ENCODE peak calls at places on chromosome 19, in four cellular contexts. One of them, this sample, is unnamed.
A peak's percentile ranks its signal among the peaks of the same experiment; 100 is the strongest.

GRCh38 chr19:56176881-56177280 is 1.1 kb downstream of the GALP start:
- DNase-seq in tibial artery: no peak
- DNase-seq in HL-60: no peak
- DNase-seq in ovary: no peak
- DNase-seq in this sample: no peak

GRCh38 chr19:53977991-53978731 is 13.3 kb upstream of the CACNG6 start:
- DNase-seq in ovary: no peak
- DNase-seq in tibial artery: no peak
- DNase-seq in HL-60: no peak
- DNase-seq in this sample: peak; percentile 83

GRCh38 chr19:46299004-46299509 is 2.2 kb downstream of the HIF3A start:
- DNase-seq in HL-60: peak; percentile 70
- DNase-seq in ovary: peak; percentile 99
- DNase-seq in tibial artery: peak; percentile 99
- DNase-seq in this sample: peak; percentile 94

GRCh38 chr19:310141-310651 is 19.0 kb upstream of the PLPP2 start:
- DNase-seq in HL-60: no peak
- DNase-seq in tibial artery: no peak
- DNase-seq in ovary: no peak
- DNase-seq in this sample: no peak

GRCh38 chr19:28010656-28011055 is 1202.3 kb downstream of the UQCRFS1 start:
- DNase-seq in HL-60: no peak
- DNase-seq in tibial artery: no peak
- DNase-seq in ovary: no peak
- DNase-seq in this sample: no peak

GRCh38 chr19:43538922-43539321 is 5.9 kb downstream of the ZNF575 start:
- DNase-seq in ovary: no peak
- DNase-seq in tibial artery: no peak
- DNase-seq in HL-60: no peak
- DNase-seq in this sample: no peak

GRCh38 chr19:708154-709141 is at the start of gene PALM:
- DNase-seq in tibial artery: no peak
- DNase-seq in HL-60: no peak
- DNase-seq in ovary: peak; percentile 70
- DNase-seq in this sample: peak; percentile 51

GRCh38 chr19:48724796-48725753 is 5.5 kb upstream of the MAMSTR start:
- DNase-seq in ovary: peak; percentile 77
- DNase-seq in tibial artery: no peak
- DNase-seq in HL-60: peak; percentile 68
- DNase-seq in this sample: no peak

GRCh38 chr19:2273356-2274184 is 8.4 kb downstream of the PEAK3 start:
- DNase-seq in tibial artery: peak; percentile 81
- DNase-seq in ovary: peak; percentile 74
- DNase-seq in HL-60: peak; percentile 90
- DNase-seq in this sample: peak; percentile 84

GRCh38 chr19:49064768-49065611 is at the start of gene NTF4:
- DNase-seq in HL-60: no peak
- DNase-seq in ovary: no peak
- DNase-seq in tibial artery: no peak
- DNase-seq in this sample: peak; percentile 56

GRCh38 chr19:7522072-7522922 is at the start of gene MCOLN1:
- DNase-seq in tibial artery: peak; percentile 99
- DNase-seq in HL-60: peak; percentile 98
- DNase-seq in ovary: peak; percentile 100
- DNase-seq in this sample: peak; percentile 100

GRCh38 chr19:11005521-11005920 is 44.7 kb downstream of the SMARCA4 start:
- DNase-seq in ovary: no peak
- DNase-seq in tibial artery: no peak
- DNase-seq in HL-60: peak; percentile 17
- DNase-seq in this sample: no peak

GRCh38 chr19:29679598-29680210 is 14.4 kb downstream of the PLEKHF1 start:
- DNase-seq in tibial artery: no peak
- DNase-seq in ovary: no peak
- DNase-seq in HL-60: no peak
- DNase-seq in this sample: no peak

GRCh38 chr19:33459220-33459619 is 62.4 kb downstream of the PEPD start:
- DNase-seq in HL-60: no peak
- DNase-seq in tibial artery: no peak
- DNase-seq in ovary: no peak
- DNase-seq in this sample: no peak

GRCh38 chr19:32928806-32929205 is 43.0 kb downstream of the CEP89 start:
- DNase-seq in tibial artery: no peak
- DNase-seq in HL-60: no peak
- DNase-seq in ovary: no peak
- DNase-seq in this sample: no peak

GRCh38 chr19:372306-372890 is 27.8 kb upstream of the MIER2 start:
- DNase-seq in ovary: peak; percentile 43
- DNase-seq in tibial artery: no peak
- DNase-seq in HL-60: no peak
- DNase-seq in this sample: peak; percentile 53

GRCh38 chr19:16139752-16140151 is 3.7 kb upstream of the HSH2D start:
- DNase-seq in ovary: no peak
- DNase-seq in tibial artery: no peak
- DNase-seq in HL-60: peak; percentile 96
- DNase-seq in this sample: no peak

DNA sequence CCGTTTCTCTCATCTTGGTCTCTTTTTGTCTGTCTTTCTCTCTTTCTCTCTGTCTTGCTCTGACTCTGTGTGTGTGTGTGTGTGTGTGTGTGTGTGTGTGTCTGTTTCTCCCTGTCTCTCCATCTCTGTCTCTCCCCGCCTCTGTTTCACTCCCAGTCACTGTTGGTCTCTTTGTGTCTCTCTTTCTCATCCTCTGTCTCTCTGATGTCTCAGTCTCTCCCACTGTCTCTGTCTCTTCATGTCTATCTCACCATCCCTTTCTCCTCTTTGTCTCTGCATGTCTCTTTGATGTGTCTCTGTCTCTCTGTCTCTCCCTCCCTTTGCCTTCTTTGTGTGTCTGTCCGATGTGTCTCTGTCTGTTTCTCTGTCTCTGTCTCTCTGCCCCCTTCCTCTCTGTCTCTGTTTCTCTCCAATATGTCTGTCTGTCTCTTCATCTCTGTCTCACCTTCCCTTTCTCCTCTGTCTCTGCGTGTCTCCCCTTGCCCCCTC is 2.5 kb downstream of the NFIC start:
- DNase-seq in ovary: no peak
- DNase-seq in tibial artery: no peak
- DNase-seq in HL-60: peak; percentile 38
- DNase-seq in this sample: no peak
- H3K4me3 ChIP-seq in ovary: peak overlapping the region; percentile 88
- H3K4me3 ChIP-seq in tibial artery: peak overlapping the region; percentile 98
- H3K4me3 ChIP-seq in HL-60: peak overlapping the region; percentile 69
- H3K4me3 ChIP-seq in this sample: peak overlapping the region; percentile 85

DNA sequence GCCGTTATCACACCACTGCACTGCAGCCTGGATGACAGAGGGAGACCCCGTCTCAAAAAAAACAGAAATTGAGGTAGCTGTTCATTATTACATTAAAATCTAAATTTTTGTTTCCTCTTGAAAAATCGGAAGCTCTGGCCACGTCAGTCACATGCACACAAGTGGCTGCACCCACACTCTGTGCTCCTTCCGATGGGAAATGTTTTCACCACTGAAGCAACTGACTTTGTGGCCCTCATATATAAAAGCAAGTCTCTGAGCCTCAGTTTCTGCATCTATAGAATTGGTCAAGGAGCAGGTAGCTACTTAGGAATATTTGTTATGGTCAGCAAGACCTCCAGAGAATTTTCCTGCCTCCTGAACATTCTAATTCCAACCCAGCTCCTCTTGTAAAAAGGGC is 4.5 kb downstream of the LRRC25 start:
- DNase-seq in tibial artery: no peak
- DNase-seq in HL-60: peak; percentile 37
- DNase-seq in ovary: no peak
- DNase-seq in this sample: no peak
- H3K4me3 ChIP-seq in tibial artery: no peak overlapping the region
- H3K4me3 ChIP-seq in HL-60: no peak overlapping the region
- H3K4me3 ChIP-seq in ovary: no peak overlapping the region
- H3K4me3 ChIP-seq in this sample: no peak overlapping the region

GRCh38 chr19:40542197-40542859 is 34.3 kb upstream of the SHKBP1 start:
- DNase-seq in HL-60: no peak
- DNase-seq in tibial artery: peak; percentile 93
- DNase-seq in ovary: peak; percentile 87
- DNase-seq in this sample: peak; percentile 37

GRCh38 chr19:40539070-40539469 is 37.6 kb upstream of the SHKBP1 start:
- DNase-seq in ovary: no peak
- DNase-seq in tibial artery: no peak
- DNase-seq in HL-60: no peak
- DNase-seq in this sample: no peak

DNA sequence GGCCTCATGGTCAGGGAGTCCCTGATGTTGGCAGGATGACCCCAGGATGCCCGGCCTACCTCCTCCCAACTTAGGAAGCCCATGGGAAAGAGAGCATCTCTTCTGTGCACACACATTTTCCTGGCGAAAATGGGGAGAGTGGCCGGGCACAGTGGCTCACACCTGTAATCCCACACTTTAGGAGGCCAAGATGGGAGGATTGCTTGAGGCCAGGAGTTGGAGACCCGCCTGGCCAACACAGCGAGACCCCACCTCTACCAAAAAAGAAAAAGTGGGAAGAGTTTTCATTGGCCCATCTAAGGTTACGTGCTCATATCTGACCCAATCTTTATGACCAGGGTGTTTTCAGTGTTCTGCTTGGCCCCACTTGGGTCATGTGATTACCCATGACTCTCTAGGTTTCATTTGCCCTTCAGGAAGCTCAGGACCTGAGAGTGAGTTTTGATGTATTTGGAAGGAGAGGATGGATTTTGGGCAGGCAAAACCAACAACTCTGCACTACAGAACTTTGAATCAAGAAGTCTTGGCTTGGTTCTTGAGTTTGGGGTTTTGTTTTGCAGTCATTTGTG is 33.6 kb upstream of the SHKBP1 start:
- DNase-seq in ovary: no peak
- DNase-seq in HL-60: no peak
- DNase-seq in tibial artery: no peak
- DNase-seq in this sample: no peak
- H3K4me3 ChIP-seq in ovary: no peak overlapping the region
- H3K4me3 ChIP-seq in HL-60: no peak overlapping the region
- H3K4me3 ChIP-seq in tibial artery: no peak overlapping the region
- H3K4me3 ChIP-seq in this sample: no peak overlapping the region

DNA sequence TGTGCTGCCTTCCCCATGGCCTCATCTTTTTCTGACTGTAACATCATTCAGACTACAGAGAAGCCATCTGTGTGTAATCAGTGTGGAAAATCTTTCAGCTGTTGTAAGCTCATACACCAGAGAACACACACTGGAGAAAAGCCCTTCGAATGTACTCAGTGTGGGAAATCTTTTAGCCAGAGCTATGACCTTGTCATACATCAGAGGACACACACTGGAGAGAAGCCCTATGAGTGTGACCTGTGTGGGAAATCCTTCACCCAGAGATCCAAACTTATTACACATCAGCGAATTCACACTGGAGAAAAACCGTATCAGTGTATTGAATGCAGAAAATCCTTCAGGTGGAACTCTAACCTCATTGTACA is 17.2 kb upstream of the ZNF8 start:
- DNase-seq in HL-60: no peak
- DNase-seq in tibial artery: no peak
- DNase-seq in ovary: no peak
- DNase-seq in this sample: no peak
- H3K4me3 ChIP-seq in HL-60: no peak overlapping the region
- H3K4me3 ChIP-seq in tibial artery: no peak overlapping the region
- H3K4me3 ChIP-seq in ovary: no peak overlapping the region
- H3K4me3 ChIP-seq in this sample: no peak overlapping the region

GRCh38 chr19:38812004-38812840 is 523 bp downstream of the LGALS4 start:
- DNase-seq in ovary: no peak
- DNase-seq in tibial artery: no peak
- DNase-seq in HL-60: no peak
- DNase-seq in this sample: no peak
- H3K4me3 ChIP-seq in ovary: no peak overlapping the region
- H3K4me3 ChIP-seq in tibial artery: no peak overlapping the region
- H3K4me3 ChIP-seq in HL-60: no peak overlapping the region
- H3K4me3 ChIP-seq in this sample: no peak overlapping the region

GRCh38 chr19:14116525-14116917 is 1.0 kb downstream of the PRKACA start:
- DNase-seq in ovary: no peak
- DNase-seq in HL-60: no peak
- DNase-seq in tibial artery: no peak
- DNase-seq in this sample: no peak

GRCh38 chr19:14116918-14117578 is 514 bp downstream of the PRKACA start:
- DNase-seq in HL-60: no peak
- DNase-seq in tibial artery: peak; percentile 81
- DNase-seq in ovary: peak; percentile 78
- DNase-seq in this sample: peak; percentile 77

GRCh38 chr19:14114854-14115253 is 2.7 kb downstream of the PRKACA start:
- DNase-seq in ovary: peak; percentile 48
- DNase-seq in HL-60: peak; percentile 82
- DNase-seq in tibial artery: no peak
- DNase-seq in this sample: peak; percentile 86

GRCh38 chr19:14114439-14114838 is 3.1 kb downstream of the PRKACA start:
- DNase-seq in ovary: no peak
- DNase-seq in tibial artery: no peak
- DNase-seq in HL-60: no peak
- DNase-seq in this sample: no peak

DNA sequence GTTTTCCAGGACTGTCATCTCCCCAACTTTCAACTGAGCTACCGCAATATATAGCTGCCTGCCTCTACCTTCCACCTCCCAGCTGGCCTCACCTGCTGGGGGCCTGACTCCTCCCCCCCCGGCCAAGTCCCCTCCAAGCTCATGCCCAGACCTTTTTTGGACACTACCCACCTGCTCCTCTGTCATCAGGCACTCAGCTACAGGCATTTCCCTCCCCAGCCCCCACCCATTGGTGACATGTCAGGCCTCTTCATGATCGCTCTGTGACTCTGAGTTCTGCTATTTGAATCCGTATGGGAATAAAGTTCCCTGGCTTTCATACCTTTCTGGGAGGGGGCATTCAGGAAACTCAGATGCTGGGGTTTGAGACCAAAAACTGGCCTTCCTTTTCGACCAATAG is 1.8 kb downstream of the PRKACA start:
- DNase-seq in HL-60: no peak
- DNase-seq in tibial artery: no peak
- DNase-seq in ovary: no peak
- DNase-seq in this sample: no peak
- H3K4me3 ChIP-seq in HL-60: no peak overlapping the region
- H3K4me3 ChIP-seq in tibial artery: peak overlapping the region; percentile 95
- H3K4me3 ChIP-seq in ovary: no peak overlapping the region
- H3K4me3 ChIP-seq in this sample: peak overlapping the region; percentile 90

GRCh38 chr19:47713046-47714021 is at the start of gene EHD2:
- DNase-seq in tibial artery: peak; percentile 90
- DNase-seq in HL-60: peak; percentile 15
- DNase-seq in ovary: peak; percentile 90
- DNase-seq in this sample: peak; percentile 77
- H3K4me3 ChIP-seq in tibial artery: peak within 1 kb of the TSS; percentile 85
- H3K4me3 ChIP-seq in HL-60: peak within 1 kb of the TSS; percentile 38
- H3K4me3 ChIP-seq in ovary: peak within 1 kb of the TSS; percentile 92
- H3K4me3 ChIP-seq in this sample: peak within 1 kb of the TSS; percentile 66

This sample was measured in psoas muscle.